ENCODE peak calls at places on chromosomes 3 and 15, in nine cellular contexts. H, Q, A, V, S, K, T, C and L are unnamed samples.

GRCh38 chr3:3127432-3128010 is 781 bp downstream of the TRNT1 start:
- DNase-seq in C (no peak), S (no peak), V (no peak), A (peak), H (peak), Q (no peak), T (no peak), K (no peak), L (no peak)

GRCh38 chr3:76026379-76026778 is 241.0 kb upstream of the ZNF717 start:
- DNase-seq in C (no peak), S (no peak), T (no peak), A (no peak), Q (no peak), V (no peak), K (no peak), H (no peak), L (no peak)

GRCh38 chr3:152225176-152225575 is 43.6 kb upstream of the MBNL1 start:
- DNase-seq in H (no peak), K (no peak), Q (no peak), T (no peak), A (no peak), C (no peak), S (no peak), V (peak), L (no peak)

GRCh38 chr3:53730565-53730964 is 115.7 kb downstream of the CHDH start:
- DNase-seq in V (peak), Q (no peak), K (peak), T (no peak), H (no peak), A (no peak), S (no peak), C (no peak), L (peak)

GRCh38 chr3:57557088-57557537 is 1.0 kb downstream of the PDE12 start:
- DNase-seq in Q (peak), H (no peak), V (no peak), A (peak), T (no peak), C (no peak), K (no peak), S (no peak), L (no peak)

GRCh38 chr3:155727836-155728235 is 17.0 kb downstream of the PLCH1 start:
- DNase-seq in T (no peak), C (no peak), V (no peak), Q (no peak), A (no peak), H (no peak), K (no peak), S (no peak), L (no peak)

GRCh38 chr3:169150343-169150742 is 513.2 kb downstream of the MECOM start:
- DNase-seq in V (no peak), T (no peak), A (no peak), S (no peak), H (no peak), K (no peak), Q (no peak), C (no peak), L (no peak)

GRCh38 chr3:188578579-188579363 is 424.8 kb downstream of the LPP start:
- DNase-seq in K (peak), T (no peak), V (no peak), C (no peak), A (no peak), S (peak), Q (peak), H (no peak), L (peak)

GRCh38 chr3:129599607-129600006 is 6.9 kb downstream of the PLXND1 start:
- DNase-seq in V (no peak), T (no peak), K (peak), S (no peak), Q (no peak), H (no peak), C (no peak), A (no peak), L (peak)

GRCh38 chr3:134013280-134013679 is 16.4 kb downstream of the SLCO2A1 start:
- DNase-seq in A (no peak), Q (no peak), V (no peak), C (no peak), T (no peak), K (no peak), S (no peak), H (no peak), L (no peak)

GRCh38 chr3:187713504-187713903 is 11.1 kb upstream of the RTP2 start:
- DNase-seq in K (no peak), T (no peak), C (no peak), V (no peak), A (peak), S (no peak), H (no peak), Q (no peak), L (no peak)

GRCh38 chr3:180548050-180548449 is 53.9 kb upstream of the TTC14 start:
- DNase-seq in V (no peak), K (no peak), T (no peak), S (no peak), H (no peak), A (no peak), Q (no peak), C (no peak), L (no peak)

GRCh38 chr3:181919375-181919774 is 207.7 kb downstream of the SOX2 start:
- DNase-seq in S (no peak), C (no peak), T (no peak), K (no peak), V (no peak), Q (no peak), A (no peak), H (no peak), L (no peak)

GRCh38 chr15:99997112-99997651 is 263.9 kb upstream of the LYSMD4 start:
- DNase-seq in T (no peak), Q (no peak), K (no peak), C (no peak), V (no peak), A (no peak), S (no peak), H (no peak), L (peak)

GRCh38 chr3:47495886-47496285 is 17.6 kb downstream of the ELP6 start:
- DNase-seq in C (no peak), V (no peak), A (no peak), K (no peak), H (no peak), T (no peak), S (no peak), Q (no peak), L (peak)

GRCh38 chr3:128923607-128924385 is 44.4 kb downstream of the ACAD9 start:
- DNase-seq in V (no peak), S (no peak), Q (no peak), A (no peak), K (no peak), C (no peak), T (no peak), H (no peak), L (no peak)

GRCh38 chr3:126983276-126983652 is 349 bp downstream of the PLXNA1 start:
- DNase-seq in Q (peak), K (no peak), V (no peak), S (no peak), T (no peak), H (no peak), A (no peak), C (no peak), L (no peak)

GRCh38 chr15:33243869-33244268 is 49.4 kb upstream of the FMN1 start:
- DNase-seq in A (no peak), H (no peak), C (no peak), Q (no peak), T (peak), V (no peak), S (no peak), K (no peak), L (no peak)

GRCh38 chr3:179067839-179068238 is 3.8 kb downstream of the ZMAT3 start:
- DNase-seq in Q (no peak), K (no peak), C (no peak), S (no peak), A (no peak), T (no peak), H (no peak), V (no peak), L (no peak)